ENCODE peak calls at places on chromosome 20, in eight cellular contexts. One of them, this sample, is unnamed.

GRCh38 chr20:47272893-47273590 is 83.5 kb downstream of the ZMYND8 start:
- DNase-seq in dorsolateral prefrontal cortex: no peak
- DNase-seq in HepG2: peak
- DNase-seq in esophagus muscularis mucosa: no peak
- DNase-seq in left ventricle myocardium inferior: no peak
- DNase-seq in stomach: peak
- DNase-seq in Peyer's patch: no peak
- DNase-seq in MM.1S: peak
- DNase-seq in this sample: peak

GRCh38 chr20:5001174-5002076 is at the start of gene SLC23A2:
- DNase-seq in HepG2: no peak
- DNase-seq in left ventricle myocardium inferior: peak
- DNase-seq in Peyer's patch: peak
- DNase-seq in esophagus muscularis mucosa: no peak
- DNase-seq in stomach: peak
- DNase-seq in dorsolateral prefrontal cortex: peak
- DNase-seq in MM.1S: peak
- DNase-seq in this sample: no peak

GRCh38 chr20:31570735-31571617 is 34.1 kb upstream of the ID1 start:
- DNase-seq in MM.1S: no peak
- DNase-seq in left ventricle myocardium inferior: no peak
- DNase-seq in HepG2: peak
- DNase-seq in Peyer's patch: no peak
- DNase-seq in dorsolateral prefrontal cortex: peak
- DNase-seq in stomach: no peak
- DNase-seq in esophagus muscularis mucosa: no peak
- DNase-seq in this sample: no peak

GRCh38 chr20:47360489-47361267 is 4.2 kb upstream of the ZMYND8 start:
- DNase-seq in HepG2: peak
- DNase-seq in stomach: peak
- DNase-seq in esophagus muscularis mucosa: peak
- DNase-seq in dorsolateral prefrontal cortex: peak
- DNase-seq in left ventricle myocardium inferior: peak
- DNase-seq in MM.1S: no peak
- DNase-seq in Peyer's patch: peak
- DNase-seq in this sample: peak

GRCh38 chr20:10508468-10509251 is 73.6 kb downstream of the SLX4IP start:
- DNase-seq in Peyer's patch: no peak
- DNase-seq in esophagus muscularis mucosa: no peak
- DNase-seq in MM.1S: no peak
- DNase-seq in stomach: no peak
- DNase-seq in HepG2: no peak
- DNase-seq in left ventricle myocardium inferior: no peak
- DNase-seq in dorsolateral prefrontal cortex: no peak
- DNase-seq in this sample: no peak

GRCh38 chr20:44701116-44701865 is 13.9 kb upstream of the CCN5 start:
- DNase-seq in HepG2: peak
- DNase-seq in Peyer's patch: no peak
- DNase-seq in esophagus muscularis mucosa: no peak
- DNase-seq in dorsolateral prefrontal cortex: no peak
- DNase-seq in left ventricle myocardium inferior: no peak
- DNase-seq in MM.1S: no peak
- DNase-seq in stomach: no peak
- DNase-seq in this sample: no peak

GRCh38 chr20:4038047-4038459 is 22.7 kb upstream of the RNF24 start:
- DNase-seq in stomach: peak
- DNase-seq in esophagus muscularis mucosa: no peak
- DNase-seq in Peyer's patch: peak
- DNase-seq in MM.1S: peak
- DNase-seq in left ventricle myocardium inferior: peak
- DNase-seq in dorsolateral prefrontal cortex: no peak
- DNase-seq in HepG2: no peak
- DNase-seq in this sample: no peak

GRCh38 chr20:11979306-11980128 is 61.8 kb downstream of the BTBD3 start:
- DNase-seq in dorsolateral prefrontal cortex: no peak
- DNase-seq in Peyer's patch: no peak
- DNase-seq in HepG2: no peak
- DNase-seq in left ventricle myocardium inferior: no peak
- DNase-seq in esophagus muscularis mucosa: no peak
- DNase-seq in stomach: no peak
- DNase-seq in MM.1S: peak
- DNase-seq in this sample: no peak

GRCh38 chr20:50073500-50073899 is 39.5 kb downstream of the UBE2V1 start:
- DNase-seq in MM.1S: no peak
- DNase-seq in dorsolateral prefrontal cortex: no peak
- DNase-seq in Peyer's patch: no peak
- DNase-seq in left ventricle myocardium inferior: peak
- DNase-seq in HepG2: no peak
- DNase-seq in esophagus muscularis mucosa: no peak
- DNase-seq in stomach: no peak
- DNase-seq in this sample: no peak

DNA sequence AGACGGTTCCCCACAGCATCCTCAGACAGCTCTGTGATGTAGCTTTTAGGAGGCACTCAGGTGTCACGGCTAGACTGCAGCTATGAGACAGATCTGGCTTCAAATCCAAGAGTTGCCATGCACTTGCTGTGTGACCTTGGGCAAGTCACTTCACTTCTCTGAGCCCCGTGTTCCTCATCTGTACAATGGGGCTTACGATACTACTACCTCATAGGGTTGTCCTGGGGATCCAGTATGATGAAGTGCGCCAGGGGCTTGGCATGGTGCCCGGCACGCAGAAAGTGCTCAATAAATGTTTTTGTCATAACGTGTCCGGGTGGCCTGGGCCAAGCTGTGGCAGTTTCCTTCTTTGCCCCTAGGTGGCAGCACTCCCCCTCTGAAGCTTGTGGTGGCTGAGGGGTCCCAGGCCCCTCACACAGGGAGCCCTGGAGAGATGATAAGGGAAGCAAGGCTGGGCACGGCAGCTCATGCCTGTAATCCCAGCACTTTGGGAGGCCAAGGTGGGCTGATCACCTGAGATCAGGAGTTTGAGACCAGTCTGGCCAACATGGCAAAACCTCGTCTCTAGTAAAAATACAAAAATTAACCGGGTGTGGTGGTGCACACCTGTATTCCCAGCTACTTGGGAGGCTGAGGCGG is 19.1 kb upstream of the CHMP4B start:
- DNase-seq in dorsolateral prefrontal cortex: no peak
- DNase-seq in esophagus muscularis mucosa: no peak
- DNase-seq in MM.1S: no peak
- DNase-seq in HepG2: peak
- DNase-seq in left ventricle myocardium inferior: no peak
- DNase-seq in Peyer's patch: peak
- DNase-seq in stomach: peak
- DNase-seq in this sample: no peak
- H3K27ac ChIP-seq in dorsolateral prefrontal cortex: no peak
- H3K27ac ChIP-seq in esophagus muscularis mucosa: no peak
- H3K27ac ChIP-seq in MM.1S: no peak
- H3K27ac ChIP-seq in HepG2: no peak
- H3K27ac ChIP-seq in left ventricle myocardium inferior: peak
- H3K27ac ChIP-seq in Peyer's patch: no peak
- H3K27ac ChIP-seq in stomach: peak
- H3K27ac ChIP-seq in this sample: no peak

GRCh38 chr20:38242848-38243449 is 17.6 kb downstream of the KIAA1755 start:
- DNase-seq in HepG2: peak
- DNase-seq in dorsolateral prefrontal cortex: no peak
- DNase-seq in MM.1S: peak
- DNase-seq in esophagus muscularis mucosa: no peak
- DNase-seq in stomach: no peak
- DNase-seq in Peyer's patch: no peak
- DNase-seq in left ventricle myocardium inferior: no peak
- DNase-seq in this sample: no peak
- TF ChIP-seq CTCF in HepG2: peak
- TF ChIP-seq CTCF in dorsolateral prefrontal cortex: no peak
- TF ChIP-seq CTCF in MM.1S: peak
- TF ChIP-seq CTCF in esophagus muscularis mucosa: no peak
- TF ChIP-seq CTCF in stomach: no peak
- TF ChIP-seq CTCF in Peyer's patch: peak
- TF ChIP-seq CTCF in left ventricle myocardium inferior: peak
- TF ChIP-seq CTCF in this sample: peak

GRCh38 chr20:62549029-62549428 is 73.2 kb upstream of the GATA5 start:
- DNase-seq in left ventricle myocardium inferior: no peak
- DNase-seq in MM.1S: no peak
- DNase-seq in Peyer's patch: no peak
- DNase-seq in esophagus muscularis mucosa: no peak
- DNase-seq in stomach: no peak
- DNase-seq in HepG2: no peak
- DNase-seq in dorsolateral prefrontal cortex: no peak
- DNase-seq in this sample: no peak

GRCh38 chr20:62548483-62548882 is 72.7 kb upstream of the GATA5 start:
- DNase-seq in MM.1S: no peak
- DNase-seq in stomach: no peak
- DNase-seq in HepG2: no peak
- DNase-seq in left ventricle myocardium inferior: no peak
- DNase-seq in dorsolateral prefrontal cortex: no peak
- DNase-seq in Peyer's patch: no peak
- DNase-seq in esophagus muscularis mucosa: no peak
- DNase-seq in this sample: no peak

GRCh38 chr20:62549499-62550086 is 73.8 kb upstream of the GATA5 start:
- DNase-seq in left ventricle myocardium inferior: peak
- DNase-seq in esophagus muscularis mucosa: no peak
- DNase-seq in HepG2: no peak
- DNase-seq in stomach: no peak
- DNase-seq in dorsolateral prefrontal cortex: no peak
- DNase-seq in MM.1S: no peak
- DNase-seq in Peyer's patch: no peak
- DNase-seq in this sample: no peak

GRCh38 chr20:62551408-62552323 is 75.9 kb upstream of the GATA5 start:
- DNase-seq in left ventricle myocardium inferior: no peak
- DNase-seq in Peyer's patch: no peak
- DNase-seq in stomach: no peak
- DNase-seq in dorsolateral prefrontal cortex: no peak
- DNase-seq in MM.1S: no peak
- DNase-seq in esophagus muscularis mucosa: no peak
- DNase-seq in HepG2: no peak
- DNase-seq in this sample: no peak

DNA sequence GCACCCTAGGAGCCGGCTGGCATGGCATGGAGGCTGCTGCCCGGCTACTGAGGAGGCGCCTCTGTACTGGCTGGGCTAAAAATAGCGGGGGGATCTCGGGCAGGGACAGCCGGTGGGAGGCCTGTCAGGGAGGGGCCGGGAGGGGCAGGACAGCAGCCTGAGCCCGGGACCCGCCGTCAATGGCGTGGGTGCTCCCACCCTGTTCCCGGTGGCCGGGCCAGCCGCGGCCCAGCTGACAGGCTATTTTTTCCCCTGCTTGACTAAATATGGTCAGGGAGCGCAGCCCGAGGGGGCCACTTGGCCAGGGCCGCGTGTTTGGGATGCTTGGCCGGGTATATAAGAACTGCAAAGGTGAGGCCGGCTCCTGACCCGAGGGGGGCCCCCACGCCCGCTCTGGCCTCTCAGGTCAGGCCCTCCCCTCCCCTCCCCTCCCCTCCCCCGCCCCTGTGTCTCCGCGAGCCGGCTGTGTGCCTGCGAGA is 74.3 kb upstream of the GATA5 start:
- DNase-seq in Peyer's patch: no peak
- DNase-seq in stomach: no peak
- DNase-seq in esophagus muscularis mucosa: no peak
- DNase-seq in left ventricle myocardium inferior: peak
- DNase-seq in MM.1S: no peak
- DNase-seq in HepG2: no peak
- DNase-seq in dorsolateral prefrontal cortex: peak
- DNase-seq in this sample: no peak
- H3K4me3 ChIP-seq in Peyer's patch: no peak
- H3K4me3 ChIP-seq in stomach: peak
- H3K4me3 ChIP-seq in esophagus muscularis mucosa: peak
- H3K4me3 ChIP-seq in left ventricle myocardium inferior: peak
- H3K4me3 ChIP-seq in MM.1S: no peak
- H3K4me3 ChIP-seq in HepG2: no peak
- H3K4me3 ChIP-seq in dorsolateral prefrontal cortex: no peak
- H3K4me3 ChIP-seq in this sample: no peak

GRCh38 chr20:62494537-62494936 is 18.7 kb upstream of the GATA5 start:
- DNase-seq in Peyer's patch: no peak
- DNase-seq in esophagus muscularis mucosa: no peak
- DNase-seq in MM.1S: no peak
- DNase-seq in HepG2: no peak
- DNase-seq in stomach: no peak
- DNase-seq in dorsolateral prefrontal cortex: no peak
- DNase-seq in left ventricle myocardium inferior: no peak
- DNase-seq in this sample: no peak
- H3K27ac ChIP-seq in Peyer's patch: no peak
- H3K27ac ChIP-seq in esophagus muscularis mucosa: peak
- H3K27ac ChIP-seq in MM.1S: no peak
- H3K27ac ChIP-seq in HepG2: no peak
- H3K27ac ChIP-seq in stomach: peak
- H3K27ac ChIP-seq in dorsolateral prefrontal cortex: no peak
- H3K27ac ChIP-seq in left ventricle myocardium inferior: peak
- H3K27ac ChIP-seq in this sample: no peak

GRCh38 chr20:1397710-1398109 is 4.9 kb upstream of the FKBP1A start:
- DNase-seq in dorsolateral prefrontal cortex: no peak
- DNase-seq in HepG2: no peak
- DNase-seq in left ventricle myocardium inferior: no peak
- DNase-seq in esophagus muscularis mucosa: no peak
- DNase-seq in stomach: no peak
- DNase-seq in MM.1S: no peak
- DNase-seq in Peyer's patch: no peak
- DNase-seq in this sample: no peak
- TF ChIP-seq CTCF in dorsolateral prefrontal cortex: peak
- TF ChIP-seq CTCF in HepG2: no peak
- TF ChIP-seq CTCF in left ventricle myocardium inferior: peak
- TF ChIP-seq CTCF in esophagus muscularis mucosa: no peak
- TF ChIP-seq CTCF in stomach: no peak
- TF ChIP-seq CTCF in MM.1S: no peak
- TF ChIP-seq CTCF in Peyer's patch: no peak
- TF ChIP-seq CTCF in this sample: peak

DNA sequence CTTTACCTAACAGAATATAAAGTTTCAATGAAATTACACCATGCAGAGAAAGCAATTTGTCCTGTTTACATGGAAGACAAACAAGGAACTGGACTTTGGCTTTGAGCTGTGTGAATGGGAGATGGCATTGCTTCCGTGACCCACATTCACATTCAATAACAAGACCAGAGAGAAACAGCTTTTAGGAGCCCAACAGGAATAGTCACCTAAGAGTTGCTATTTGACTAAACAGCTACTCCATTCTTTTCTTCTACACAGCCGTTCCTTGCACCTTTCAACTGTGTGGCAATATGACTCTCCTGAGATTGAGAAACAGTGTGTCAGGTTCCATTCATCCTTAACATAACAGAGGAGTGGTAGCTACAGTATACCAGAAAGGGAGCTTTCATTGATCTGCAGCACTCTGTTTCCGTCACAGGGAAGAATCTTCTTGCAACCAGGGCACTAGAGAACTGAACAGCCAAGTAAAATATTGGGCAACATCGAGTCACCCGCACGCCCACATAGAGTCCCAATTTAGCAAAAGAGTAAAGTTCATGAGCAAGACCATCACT is 355.1 kb downstream of the HAO1 start:
- DNase-seq in MM.1S: no peak
- DNase-seq in Peyer's patch: no peak
- DNase-seq in left ventricle myocardium inferior: no peak
- DNase-seq in stomach: no peak
- DNase-seq in esophagus muscularis mucosa: no peak
- DNase-seq in HepG2: peak
- DNase-seq in dorsolateral prefrontal cortex: no peak
- DNase-seq in this sample: no peak
- H3K4me3 ChIP-seq in MM.1S: no peak
- H3K4me3 ChIP-seq in Peyer's patch: no peak
- H3K4me3 ChIP-seq in left ventricle myocardium inferior: no peak
- H3K4me3 ChIP-seq in stomach: no peak
- H3K4me3 ChIP-seq in esophagus muscularis mucosa: no peak
- H3K4me3 ChIP-seq in HepG2: peak
- H3K4me3 ChIP-seq in dorsolateral prefrontal cortex: no peak
- H3K4me3 ChIP-seq in this sample: no peak